ENCODE peak calls at places on chromosomes 16 and 17, in seven cellular contexts. P is H9, O is kidney, W is PC-3, F is sigmoid colon, J is cardiac muscle cell, A is AG04450. Q is an unnamed sample.

GRCh38 chr17:75318211-75318610 is 29.0 kb upstream of the SLC25A19 start:
- DNase-seq in A (no peak), J (no peak), P (no peak), O (peak), F (no peak), W (no peak), Q (no peak)

GRCh38 chr17:70074236-70074830 is 692 bp upstream of the KCNJ16 start:
- DNase-seq in F (no peak), O (no peak), P (no peak), J (no peak), W (no peak), A (no peak), Q (no peak)

GRCh38 chr17:13001991-13002615 is 15.7 kb downstream of the ELAC2 start:
- DNase-seq in O (peak), A (no peak), F (peak), W (no peak), P (no peak), J (peak), Q (no peak)

GRCh38 chr17:5380491-5381135 is 38.8 kb downstream of the NUP88 start:
- DNase-seq in O (no peak), J (peak), P (no peak), W (no peak), F (no peak), A (no peak), Q (no peak)

GRCh38 chr17:50950002-50950877 is 84.1 kb upstream of the TOB1 start:
- DNase-seq in J (peak), A (peak), F (peak), W (peak), P (peak), O (peak), Q (peak)

GRCh38 chr16:85551319-85551978 is 61.7 kb upstream of the GSE1 start:
- DNase-seq in F (no peak), J (no peak), P (no peak), W (no peak), A (no peak), O (no peak), Q (no peak)

GRCh38 chr16:82157836-82158235 is 12.2 kb downstream of the MPHOSPH6 start:
- DNase-seq in F (no peak), A (no peak), W (no peak), P (no peak), O (no peak), J (peak), Q (no peak)

GRCh38 chr17:35433075-35433894 is 985 bp upstream of the SLFN12 start:
- DNase-seq in A (peak), F (peak), J (peak), W (peak), P (peak), O (peak), Q (peak)

GRCh38 chr17:68182940-68183551 is 64.8 kb upstream of the AMZ2 start:
- DNase-seq in W (peak), A (no peak), J (no peak), P (peak), F (no peak), O (no peak), Q (peak)

GRCh38 chr16:54366943-54367342 is 80.4 kb upstream of the IRX3 start:
- DNase-seq in O (no peak), A (no peak), W (no peak), J (no peak), F (no peak), P (no peak), Q (no peak)

GRCh38 chr17:35088647-35088910 is 25.1 kb upstream of the RFFL start:
- DNase-seq in J (no peak), F (peak), O (no peak), W (no peak), A (no peak), P (peak), Q (no peak)

GRCh38 chr16:4271176-4272113 is 1.4 kb downstream of the TFAP4 start:
- DNase-seq in P (peak), A (peak), J (peak), W (peak), F (peak), O (peak), Q (peak)
- TF ChIP-seq CTCF in P (peak), A (no peak), J (no peak), W (no peak), F (no peak), O (no peak), Q (peak)

GRCh38 chr17:55710410-55710809 is 12.3 kb downstream of the TMEM100 start:
- DNase-seq in A (no peak), F (no peak), P (no peak), W (no peak), J (peak), O (no peak), Q (no peak)

GRCh38 chr17:55706808-55707773 is 15.6 kb downstream of the TMEM100 start:
- DNase-seq in A (no peak), F (no peak), J (no peak), P (peak), W (no peak), O (no peak), Q (no peak)

GRCh38 chr17:55709984-55710383 is 12.7 kb downstream of the TMEM100 start:
- DNase-seq in W (no peak), J (no peak), P (no peak), O (no peak), A (no peak), F (peak), Q (no peak)

GRCh38 chr17:55709440-55709839 is 13.2 kb downstream of the TMEM100 start:
- DNase-seq in J (no peak), F (no peak), A (no peak), P (no peak), W (no peak), O (no peak), Q (no peak)

GRCh38 chr17:55708575-55708974 is 14.1 kb downstream of the TMEM100 start:
- DNase-seq in F (no peak), A (no peak), P (no peak), J (no peak), W (no peak), O (no peak), Q (no peak)
- H3K27ac ChIP-seq in F (no peak), A (no peak), P (no peak), J (no peak), W (no peak), O (no peak), Q (no peak)

GRCh38 chr17:54860617-54861468 is 39.8 kb upstream of the TOM1L1 start:
- DNase-seq in W (no peak), A (no peak), P (no peak), F (no peak), O (no peak), J (no peak), Q (no peak)
- TF ChIP-seq CTCF in W (no peak), A (no peak), P (no peak), F (no peak), O (no peak), J (no peak), Q (no peak)

GRCh38 chr16:56267888-56268287 is 76.6 kb downstream of the GNAO1 start:
- DNase-seq in O (no peak), P (no peak), F (no peak), J (no peak), W (no peak), A (no peak), Q (no peak)

GRCh38 chr16:56268799-56269198 is 77.5 kb downstream of the GNAO1 start:
- DNase-seq in F (peak), P (no peak), A (no peak), O (no peak), J (no peak), W (no peak), Q (no peak)

GRCh38 chr16:56265746-56266145 is 74.5 kb downstream of the GNAO1 start:
- DNase-seq in F (peak), J (no peak), W (no peak), O (no peak), P (no peak), A (no peak), Q (no peak)

GRCh38 chr16:56265184-56265583 is 73.9 kb downstream of the GNAO1 start:
- DNase-seq in W (no peak), F (peak), O (no peak), P (no peak), A (no peak), J (no peak), Q (no peak)

DNA sequence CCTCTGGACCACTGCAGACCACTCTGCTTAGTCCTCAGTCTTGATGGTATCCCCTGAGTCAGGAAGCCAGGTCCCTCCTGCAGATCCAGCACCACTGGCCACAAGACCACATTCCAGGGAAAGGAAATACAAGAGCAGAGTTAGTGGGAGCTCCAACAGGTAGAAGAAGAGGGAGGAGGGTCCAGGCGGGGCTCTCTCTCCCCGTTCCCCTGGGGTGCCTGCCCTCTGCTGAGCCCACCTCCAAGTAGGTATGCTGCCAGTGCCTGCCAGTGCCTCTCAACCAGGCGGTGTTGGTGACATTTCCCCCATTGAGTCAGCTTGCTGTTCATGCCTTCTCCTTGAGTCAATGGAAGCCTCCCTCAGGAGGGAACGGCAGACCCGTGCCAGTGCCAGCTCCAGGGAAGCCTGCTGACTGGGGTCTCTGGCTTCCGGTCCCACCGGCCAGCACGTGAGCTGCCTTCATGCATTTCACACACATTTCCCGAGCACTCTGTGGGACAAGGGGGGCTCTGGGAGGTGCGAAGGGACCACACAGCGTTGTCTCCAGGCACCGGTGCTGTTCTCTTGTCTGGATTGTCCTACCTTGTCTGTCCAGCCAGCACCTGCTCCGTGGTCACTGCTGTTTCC is 75.8 kb downstream of the GNAO1 start:
- DNase-seq in W (no peak), O (no peak), F (peak), J (no peak), A (no peak), P (no peak), Q (no peak)
- H3K27ac ChIP-seq in W (no peak), O (no peak), F (peak), J (no peak), A (no peak), P (no peak), Q (no peak)

DNA sequence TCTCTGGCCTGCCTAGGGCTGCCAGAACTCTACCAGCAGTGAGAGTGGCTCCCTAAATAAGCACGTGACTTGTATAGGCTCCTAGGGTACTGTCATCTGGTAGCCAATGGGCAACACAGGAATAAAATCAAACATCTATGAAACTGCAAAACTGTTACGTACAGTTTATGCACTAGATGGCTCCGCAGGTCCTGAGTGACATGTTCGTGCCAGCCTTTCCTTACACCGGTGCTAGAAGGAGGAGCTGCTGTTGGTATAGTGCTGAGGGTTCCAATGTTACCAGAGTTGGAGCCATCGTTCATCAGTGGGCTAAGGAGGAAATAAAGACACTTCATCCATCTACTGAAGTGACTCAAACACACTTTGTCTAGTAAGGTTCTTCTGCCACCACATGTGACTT is 63.2 kb upstream of the TRAP1 start:
- DNase-seq in J (no peak), O (no peak), W (peak), A (no peak), F (no peak), P (no peak), Q (peak)
- TF ChIP-seq CTCF in J (no peak), O (no peak), W (peak), A (no peak), F (no peak), P (no peak), Q (peak)

GRCh38 chr16:27332105-27332504 is 18.3 kb downstream of the IL4R start:
- DNase-seq in A (no peak), F (peak), J (peak), O (no peak), W (no peak), P (no peak), Q (no peak)
- H3K27ac ChIP-seq in A (no peak), F (peak), J (no peak), O (no peak), W (no peak), P (no peak), Q (no peak)

GRCh38 chr17:79537061-79537460 is 73.8 kb downstream of the RBFOX3 start:
- DNase-seq in P (no peak), W (no peak), J (no peak), F (no peak), A (no peak), O (peak), Q (no peak)
- TF ChIP-seq CTCF in P (no peak), W (no peak), J (no peak), F (no peak), A (no peak), O (no peak), Q (no peak)

DNA sequence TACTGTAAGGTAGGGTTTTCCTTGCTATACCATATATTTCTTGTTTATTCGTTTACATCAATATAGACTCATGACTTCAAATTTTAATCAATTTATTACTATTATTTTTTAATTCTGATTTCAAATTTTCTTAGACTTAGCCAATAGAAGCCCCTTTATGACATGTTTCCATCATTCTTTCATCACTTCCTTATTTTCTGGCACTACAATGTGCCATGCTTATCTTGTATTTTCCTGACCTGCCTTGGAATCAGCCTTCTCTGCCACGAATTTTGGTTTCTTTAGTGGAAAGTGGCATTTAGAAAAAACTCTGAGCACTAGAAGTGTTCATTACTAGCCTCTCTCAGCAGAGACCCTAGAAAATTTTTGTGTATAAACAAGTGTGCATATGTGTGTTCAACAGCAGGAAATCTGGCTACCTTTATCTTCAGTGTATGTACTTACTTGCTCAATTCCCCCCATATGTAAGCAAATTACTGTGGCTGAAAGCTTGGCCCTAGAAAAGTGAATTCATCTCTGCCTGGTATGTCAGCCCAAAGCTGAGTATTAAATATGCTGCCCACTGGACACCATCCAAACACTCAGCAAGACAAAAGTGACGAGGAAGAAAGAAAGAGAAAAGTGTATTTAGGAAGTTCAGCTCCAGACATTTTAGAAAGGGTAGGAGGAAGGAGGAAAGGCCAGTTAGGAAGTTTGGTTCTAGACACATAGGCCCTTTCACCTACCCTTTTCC is 4.0 kb downstream of the STXBP4 start:
- DNase-seq in W (no peak), J (peak), F (no peak), P (no peak), O (no peak), A (no peak), Q (no peak)
- H3K27ac ChIP-seq in W (no peak), J (no peak), F (no peak), P (no peak), O (no peak), A (no peak), Q (no peak)